ENCODE peak calls at places on chromosomes 16 and 17, in six cellular contexts. Y is T-helper 9 cell; M is stimulated activated CD4-positive, alpha-beta T cell treated with anti-CD3 and anti-CD28 coated beads, TNF-alpha, amount 100 ng/mL, for 48 hours; Q is HEK293T; B is COLO829; S is T-helper 1 cell. Z is an unnamed sample.

GRCh38 chr17:6507535-6507934 is 48.8 kb downstream of the PITPNM3 start:
- DNase-seq in Y (no peak), M (no peak), Q (no peak), B (peak), S (no peak), Z (no peak)

GRCh38 chr16:57616871-57617270 is 11.6 kb upstream of the ADGRG1 start:
- DNase-seq in Y (no peak), M (no peak), Q (no peak), B (no peak), S (no peak), Z (no peak)

GRCh38 chr17:9982159-9982558 is 77.1 kb upstream of the RCVRN start:
- DNase-seq in Y (no peak), M (no peak), Q (peak), B (no peak), S (no peak), Z (no peak)

GRCh38 chr17:17810374-17811248 is 26.2 kb downstream of the SREBF1 start:
- DNase-seq in Y (no peak), M (no peak), Q (peak), B (no peak), S (no peak), Z (no peak)

GRCh38 chr17:9837551-9838471 is 12.1 kb downstream of the GLP2R start:
- DNase-seq in Y (no peak), M (no peak), Q (no peak), B (no peak), S (no peak), Z (no peak)

GRCh38 chr17:59845595-59846390 is 47.0 kb downstream of the TUBD1 start:
- DNase-seq in Y (no peak), M (no peak), Q (no peak), B (no peak), S (peak), Z (no peak)

GRCh38 chr16:10552998-10553491 is 27.4 kb downstream of the EMP2 start:
- DNase-seq in Y (peak), M (peak), Q (no peak), B (no peak), S (peak), Z (peak)

GRCh38 chr16:19900590-19900989 is 15.9 kb upstream of the GPRC5B start:
- DNase-seq in Y (no peak), M (no peak), Q (no peak), B (no peak), S (no peak), Z (no peak)

GRCh38 chr17:40553694-40554534 is 11.4 kb downstream of the CCR7 start:
- DNase-seq in Y (peak), M (no peak), Q (no peak), B (no peak), S (no peak), Z (peak)

GRCh38 chr17:64641499-64641898 is 20.6 kb downstream of the SMURF2 start:
- DNase-seq in Y (no peak), M (no peak), Q (peak), B (no peak), S (no peak), Z (no peak)

GRCh38 chr17:39001703-39002637 is 34.8 kb upstream of the FBXO47 start:
- DNase-seq in Y (no peak), M (no peak), Q (no peak), B (peak), S (no peak), Z (no peak)

GRCh38 chr16:84842516-84843148 is 22.8 kb downstream of the CRISPLD2 start:
- DNase-seq in Y (no peak), M (no peak), Q (no peak), B (no peak), S (no peak), Z (no peak)

GRCh38 chr17:53630115-53630514 is 192.6 kb upstream of the KIF2B start:
- DNase-seq in Y (no peak), M (no peak), Q (no peak), B (no peak), S (no peak), Z (no peak)

GRCh38 chr16:25027781-25028180 is 12.6 kb upstream of the ARHGAP17 start:
- DNase-seq in Y (no peak), M (no peak), Q (no peak), B (no peak), S (no peak), Z (no peak)

GRCh38 chr17:50058296-50058945 is 2.5 kb downstream of the ITGA3 start:
- DNase-seq in Y (no peak), M (no peak), Q (no peak), B (no peak), S (no peak), Z (no peak)

Z was measured in activated T-helper 2 cell treated with anti-CD3 and anti-CD28 coated beads, Interferon-gamma antibody, Interleukin-2, Interleukin-4, amounts not matched to agents 10 μg/mL and 5 μg/mL and 100 μg/mL, durations not matched to agents 14 hours and 24 hours and 36 hours.